ENCODE peak calls at places on chromosomes 11 and 22, in ten cellular contexts. Y is breast epithelium, N is K562, A is IMR-90, X is HCT116, J is transverse colon, H is tibial nerve, K is body of pancreas, B is esophagus muscularis mucosa, G is A549. W is an unnamed sample. For H3K4me1, the result is how much of the 10 kb centered on the place peaks cover.

GRCh38 chr22:22001664-22002525 is 19.3 kb upstream of the TOP3B start:
- DNase-seq in Y (no peak), N (no peak), A (no peak), X (no peak), J (no peak), H (no peak), K (no peak), B (no peak), G (no peak), W (no peak)

GRCh38 chr11:103844327-103845215 is 191.9 kb upstream of the DDI1 start:
- DNase-seq in Y (no peak), N (no peak), A (no peak), X (no peak), J (peak), H (no peak), K (no peak), B (no peak), G (no peak), W (no peak)

GRCh38 chr22:20494978-20495860 is at the start of gene KLHL22:
- DNase-seq in Y (no peak), N (peak), A (peak), X (no peak), J (peak), H (peak), K (peak), B (no peak), G (no peak), W (no peak)

GRCh38 chr11:120001161-120002135 is 136.5 kb downstream of the TRIM29 start:
- DNase-seq in Y (no peak), N (no peak), A (no peak), X (no peak), J (no peak), H (no peak), K (no peak), B (no peak), G (no peak), W (no peak)

GRCh38 chr11:34219862-34220490 is 114.5 kb downstream of the NAT10 start:
- DNase-seq in Y (no peak), N (no peak), A (no peak), X (no peak), J (no peak), H (peak), K (no peak), B (no peak), G (no peak), W (no peak)

GRCh38 chr22:47173535-47174021 is 411.1 kb downstream of the TBC1D22A start:
- DNase-seq in Y (no peak), N (no peak), A (no peak), X (no peak), J (peak), H (no peak), K (no peak), B (no peak), G (no peak), W (no peak)

GRCh38 chr11:76269661-76270322 is 63.5 kb upstream of the WNT11 start:
- DNase-seq in Y (no peak), N (no peak), A (no peak), X (no peak), J (no peak), H (no peak), K (no peak), B (no peak), G (no peak), W (no peak)

GRCh38 chr11:45023065-45023365 is 72.3 kb upstream of the TP53I11 start:
- DNase-seq in Y (no peak), N (no peak), A (peak), X (no peak), J (no peak), H (no peak), K (no peak), B (no peak), G (no peak), W (no peak)

GRCh38 chr11:32890843-32891656 is 1.6 kb upstream of the QSER1 start:
- DNase-seq in Y (no peak), N (no peak), A (no peak), X (no peak), J (peak), H (no peak), K (no peak), B (no peak), G (no peak), W (no peak)

GRCh38 chr11:71962428-71963038 is 33.7 kb downstream of the RNF121 start:
- DNase-seq in Y (no peak), N (no peak), A (peak), X (no peak), J (no peak), H (no peak), K (no peak), B (no peak), G (peak), W (no peak)

GRCh38 chr22:31103111-31103510 is 4.3 kb downstream of the SELENOM start:
- DNase-seq in Y (no peak), N (no peak), A (no peak), X (no peak), J (no peak), H (no peak), K (no peak), B (no peak), G (no peak), W (no peak)

GRCh38 chr22:23221351-23221804 is 41.1 kb downstream of the BCR start:
- DNase-seq in Y (no peak), N (peak), A (no peak), X (no peak), J (no peak), H (no peak), K (no peak), B (no peak), G (no peak), W (no peak)
- H3K4me1 ChIP-seq in Y (under half), N (half or more), A (under half), X (under half), J (half or more), H (half or more), K (half or more), B (half or more), G (under half), W (under half)

GRCh38 chr11:86302092-86302793 is at the start of gene HIKESHI:
- DNase-seq in Y (peak), N (peak), A (peak), X (peak), J (peak), H (peak), K (peak), B (peak), G (peak), W (peak)
- TF ChIP-seq POLR2A in Y (peak), N (peak), A (no peak), X (no peak), J (peak), H (peak), K (no peak), B (no peak), G (peak), W (no peak)

GRCh38 chr11:116731097-116731761 is 41.6 kb downstream of the BUD13 start:
- DNase-seq in Y (no peak), N (no peak), A (peak), X (no peak), J (no peak), H (no peak), K (no peak), B (no peak), G (no peak), W (no peak)

GRCh38 chr11:116733959-116734517 is 38.7 kb downstream of the BUD13 start:
- DNase-seq in Y (no peak), N (no peak), A (no peak), X (no peak), J (no peak), H (no peak), K (no peak), B (no peak), G (no peak), W (no peak)

GRCh38 chr11:116731821-116732739 is 40.7 kb downstream of the BUD13 start:
- DNase-seq in Y (no peak), N (no peak), A (no peak), X (no peak), J (no peak), H (no peak), K (no peak), B (no peak), G (no peak), W (no peak)

GRCh38 chr11:116733386-116733755 is 39.4 kb downstream of the BUD13 start:
- DNase-seq in Y (no peak), N (no peak), A (no peak), X (no peak), J (no peak), H (no peak), K (no peak), B (no peak), G (no peak), W (no peak)

GRCh38 chr11:116732740-116733385 is 39.9 kb downstream of the BUD13 start:
- DNase-seq in Y (no peak), N (peak), A (peak), X (peak), J (peak), H (peak), K (peak), B (no peak), G (peak), W (peak)
- TF ChIP-seq CTCF in Y (peak), N (peak), A (peak), X (peak), J (peak), H (peak), K (peak), B (peak), G (peak), W (peak)

DNA sequence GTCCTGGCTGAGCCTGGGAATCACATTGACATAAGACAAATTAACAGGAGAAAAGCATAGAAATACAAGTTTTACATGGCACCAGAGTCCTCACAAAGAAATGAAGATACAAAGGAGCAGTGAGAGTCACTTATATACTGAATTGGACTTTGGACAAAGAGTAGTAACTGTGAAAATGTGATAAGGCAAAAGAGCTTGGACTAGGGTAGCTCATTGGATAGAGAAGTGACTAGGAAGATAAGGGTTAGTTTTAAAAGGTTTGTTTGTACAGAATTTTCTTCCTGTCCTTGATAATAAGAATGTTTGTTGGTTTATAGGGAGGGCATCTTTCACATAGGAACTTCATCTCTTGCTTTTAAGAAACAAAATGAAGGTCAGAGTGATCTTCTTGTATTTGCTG is 17.9 kb upstream of the NUCB2 start:
- DNase-seq in Y (no peak), N (no peak), A (no peak), X (no peak), J (no peak), H (no peak), K (no peak), B (no peak), G (no peak), W (no peak)
- H3K4me1 ChIP-seq in Y (under half), N (under half), A (under half), X (under half), J (under half), H (under half), K (under half), B (under half), G (under half), W (under half)

GRCh38 chr11:126914941-126915340 is 85.6 kb downstream of the KIRREL3 start:
- DNase-seq in Y (no peak), N (no peak), A (peak), X (no peak), J (no peak), H (no peak), K (no peak), B (no peak), G (no peak), W (no peak)
- TF ChIP-seq POLR2A in Y (no peak), N (no peak), A (no peak), X (no peak), J (no peak), H (no peak), K (no peak), B (no peak), G (no peak), W (no peak)

GRCh38 chr11:11618973-11619435 is 2.8 kb downstream of the GALNT18 start:
- DNase-seq in Y (no peak), N (no peak), A (no peak), X (no peak), J (no peak), H (no peak), K (no peak), B (peak), G (peak), W (no peak)
- TF ChIP-seq CTCF in Y (no peak), N (peak), A (no peak), X (peak), J (no peak), H (no peak), K (no peak), B (peak), G (peak), W (no peak)